ENCODE peak calls at places on chromosomes 6 and 20, in four cellular contexts. U is esophagus muscularis mucosa, C is transverse colon, A is prostate gland. K is an unnamed sample. For H3K4me1, the result is how much of the 10 kb centered on the place peaks cover.

GRCh38 chr6:134937426-134937825 is 12.5 kb downstream of the ALDH8A1 start:
- DNase-seq in C (no peak), A (no peak), U (peak), K (no peak)

GRCh38 chr20:750801-751200 is 17.5 kb downstream of the SLC52A3 start:
- DNase-seq in C (no peak), U (no peak), A (no peak), K (peak)

GRCh38 chr6:72080260-72080941 is 194.1 kb downstream of the RIMS1 start:
- DNase-seq in U (no peak), A (no peak), C (no peak), K (no peak)

GRCh38 chr6:20952605-20953004 is 418.3 kb downstream of the CDKAL1 start:
- DNase-seq in A (no peak), U (no peak), C (no peak), K (no peak)

GRCh38 chr6:132798820-132799538 is 542 bp upstream of the SLC18B1 start:
- DNase-seq in C (peak), U (no peak), A (peak), K (peak)

GRCh38 chr20:36090223-36090622 is 64.3 kb upstream of the EPB41L1 start:
- DNase-seq in A (no peak), U (no peak), C (no peak), K (no peak)

GRCh38 chr20:35329435-35330139 is 37.4 kb upstream of the FAM83C start:
- DNase-seq in A (no peak), U (no peak), C (peak), K (no peak)

GRCh38 chr20:370977-371754 is 9.4 kb upstream of the TRIB3 start:
- DNase-seq in A (no peak), U (no peak), C (no peak), K (no peak)

GRCh38 chr6:3419624-3420272 is 37.1 kb downstream of the SLC22A23 start:
- DNase-seq in C (no peak), A (no peak), U (no peak), K (no peak)

GRCh38 chr6:161104966-161105365 is 113.4 kb downstream of the MAP3K4 start:
- DNase-seq in C (no peak), U (no peak), A (no peak), K (no peak)

GRCh38 chr6:82780334-82780733 is 285.3 kb downstream of the UBE3D start:
- DNase-seq in C (no peak), A (no peak), U (no peak), K (no peak)

GRCh38 chr6:52617087-52617486 is 40.2 kb upstream of the TRAM2 start:
- DNase-seq in U (no peak), C (no peak), A (no peak), K (no peak)

GRCh38 chr6:43883698-43884659 is 114.0 kb downstream of the VEGFA start:
- DNase-seq in C (no peak), U (no peak), A (no peak), K (peak)

GRCh38 chr6:106116125-106116524 is 30.0 kb downstream of the PRDM1 start:
- DNase-seq in C (no peak), A (peak), U (no peak), K (no peak)

GRCh38 chr6:168526841-168527281 is 85.9 kb downstream of the SMOC2 start:
- DNase-seq in C (peak), A (peak), U (no peak), K (no peak)

GRCh38 chr6:103826209-103826608 is 1033.5 kb downstream of the HACE1 start:
- DNase-seq in A (no peak), U (no peak), C (no peak), K (no peak)

GRCh38 chr20:17825949-17826843 is 126.4 kb downstream of the BANF2 start:
- DNase-seq in A (no peak), U (no peak), C (no peak), K (no peak)

GRCh38 chr6:119426619-119427018 is 77.1 kb upstream of the MAN1A1 start:
- DNase-seq in A (no peak), U (no peak), C (no peak), K (no peak)

GRCh38 chr6:11241793-11242201 is 9.3 kb upstream of the NEDD9 start:
- DNase-seq in U (no peak), A (no peak), C (peak), K (peak)

GRCh38 chr6:53671111-53671510 is 5.6 kb upstream of the KLHL31 start:
- DNase-seq in U (no peak), C (no peak), A (no peak), K (no peak)

GRCh38 chr6:111605100-111605748 is 454 bp downstream of the TRAF3IP2 start:
- DNase-seq in A (peak), C (peak), U (peak), K (peak)

GRCh38 chr20:47143658-47144057 is 212.8 kb downstream of the ZMYND8 start:
- DNase-seq in C (no peak), U (no peak), A (no peak), K (no peak)

GRCh38 chr20:7912551-7912950 is 27.7 kb downstream of the HAO1 start:
- DNase-seq in A (no peak), C (no peak), U (no peak), K (no peak)

GRCh38 chr6:100924574-100924973 is 43.4 kb upstream of the ASCC3 start:
- DNase-seq in A (no peak), C (no peak), U (no peak), K (no peak)

GRCh38 chr20:63014710-63015109 is 7.9 kb upstream of the BHLHE23 start:
- DNase-seq in A (no peak), U (no peak), C (no peak), K (no peak)

GRCh38 chr20:10729785-10730184 is 56.0 kb upstream of the JAG1 start:
- DNase-seq in A (no peak), U (no peak), C (no peak), K (no peak)

GRCh38 chr20:45308078-45308778 is at the start of gene MATN4:
- DNase-seq in A (peak), U (no peak), C (peak), K (no peak)

GRCh38 chr20:15642676-15643075 is 930.6 kb downstream of the KIF16B start:
- DNase-seq in A (no peak), U (no peak), C (no peak), K (no peak)

GRCh38 chr6:79077680-79078056 is 386 bp downstream of the PHIP start:
- DNase-seq in A (no peak), C (peak), U (no peak), K (no peak)

GRCh38 chr6:111589366-111589765 is 16.3 kb downstream of the TRAF3IP2 start:
- DNase-seq in U (no peak), A (no peak), C (no peak), K (no peak)

GRCh38 chr6:5550631-5551030 is 289.3 kb downstream of the FARS2 start:
- DNase-seq in U (no peak), C (no peak), A (no peak), K (no peak)

GRCh38 chr6:163413345-163414116 is 987 bp upstream of the QKI start:
- DNase-seq in A (peak), U (no peak), C (peak), K (peak)

GRCh38 chr6:142760152-142760551 is 184.8 kb downstream of the HIVEP2 start:
- DNase-seq in U (no peak), C (no peak), A (no peak), K (no peak)

DNA sequence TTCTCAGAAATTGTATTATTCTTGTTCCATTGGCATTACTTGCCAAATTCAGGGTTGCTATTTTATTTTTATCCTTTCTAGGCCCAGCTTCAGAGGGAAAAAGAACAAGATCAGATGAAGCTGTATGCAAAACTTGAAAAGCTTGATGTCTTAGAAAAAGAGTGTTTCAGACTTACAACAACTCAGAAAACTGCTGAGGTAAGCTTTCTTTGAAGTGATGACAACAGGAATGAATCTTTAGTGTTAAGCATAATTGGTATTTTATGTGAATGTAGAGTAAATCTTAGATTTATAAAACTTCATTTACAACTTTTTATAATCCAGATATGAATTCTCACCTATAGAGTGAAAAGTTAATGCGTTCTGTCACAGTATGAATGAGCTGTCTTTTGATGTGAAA is 58.4 kb downstream of the CEP57L1 start:
- DNase-seq in C (no peak), U (no peak), A (no peak), K (no peak)
- TF ChIP-seq POLR2AphosphoS5 in C (no peak), U (no peak), A (no peak), K (no peak)

DNA sequence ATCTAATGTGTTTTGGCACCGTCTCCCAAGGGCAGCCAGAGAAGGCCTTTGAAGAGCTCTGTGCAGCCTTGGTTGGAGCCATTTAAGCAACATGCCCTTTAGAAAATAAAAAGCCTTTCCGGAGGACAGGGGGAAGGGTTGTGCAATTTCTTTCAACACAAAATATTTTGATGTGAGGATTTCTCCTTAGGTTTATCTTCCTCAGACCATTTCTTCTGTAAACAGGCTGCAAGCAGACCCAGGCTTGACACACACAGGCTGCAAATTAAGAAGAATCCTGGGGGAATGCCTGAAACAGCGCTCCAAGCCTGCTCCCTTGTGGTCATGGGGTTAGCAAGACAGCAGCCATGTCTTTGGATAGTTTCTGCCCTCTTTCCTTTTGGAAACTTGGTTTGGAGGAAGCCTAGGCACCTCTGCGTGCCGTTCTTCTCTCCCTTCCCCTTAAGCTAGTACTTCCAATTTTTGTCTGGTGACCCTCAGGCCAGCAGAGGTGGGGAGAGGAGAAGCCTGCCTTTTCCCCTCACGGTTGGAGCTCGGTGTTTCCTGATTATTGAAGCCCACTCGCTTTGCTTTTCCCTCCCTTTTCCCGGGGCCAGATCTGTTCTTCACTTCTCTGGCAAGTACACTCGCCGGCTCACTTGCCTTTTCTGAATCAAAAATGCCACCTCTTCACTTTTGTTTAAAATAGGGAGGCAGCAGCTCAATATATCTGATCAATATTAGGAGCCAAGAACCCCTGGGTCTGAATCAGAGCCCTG is 39.6 kb upstream of the NOX3 start:
- DNase-seq in U (no peak), C (peak), A (no peak), K (no peak)
- TF ChIP-seq CTCF in U (no peak), C (no peak), A (no peak), K (no peak)

GRCh38 chr20:31694842-31695593 is 27.6 kb downstream of the BCL2L1 start:
- DNase-seq in C (no peak), A (no peak), U (no peak), K (no peak)
- H3K4me1 ChIP-seq in C (half or more), A (under half), U (half or more), K (under half)

GRCh38 chr6:98831057-98832031 is 3.0 kb upstream of the POU3F2 start:
- DNase-seq in A (no peak), C (no peak), U (no peak), K (peak)

GRCh38 chr6:98834060-98835031 is at the start of gene POU3F2:
- DNase-seq in A (peak), U (no peak), C (peak), K (peak)

GRCh38 chr6:98833101-98834059 is 994 bp upstream of the POU3F2 start:
- DNase-seq in C (no peak), U (no peak), A (no peak), K (peak)

GRCh38 chr6:98835149-98836024 is 1.0 kb downstream of the POU3F2 start:
- DNase-seq in A (no peak), C (no peak), U (no peak), K (peak)

DNA sequence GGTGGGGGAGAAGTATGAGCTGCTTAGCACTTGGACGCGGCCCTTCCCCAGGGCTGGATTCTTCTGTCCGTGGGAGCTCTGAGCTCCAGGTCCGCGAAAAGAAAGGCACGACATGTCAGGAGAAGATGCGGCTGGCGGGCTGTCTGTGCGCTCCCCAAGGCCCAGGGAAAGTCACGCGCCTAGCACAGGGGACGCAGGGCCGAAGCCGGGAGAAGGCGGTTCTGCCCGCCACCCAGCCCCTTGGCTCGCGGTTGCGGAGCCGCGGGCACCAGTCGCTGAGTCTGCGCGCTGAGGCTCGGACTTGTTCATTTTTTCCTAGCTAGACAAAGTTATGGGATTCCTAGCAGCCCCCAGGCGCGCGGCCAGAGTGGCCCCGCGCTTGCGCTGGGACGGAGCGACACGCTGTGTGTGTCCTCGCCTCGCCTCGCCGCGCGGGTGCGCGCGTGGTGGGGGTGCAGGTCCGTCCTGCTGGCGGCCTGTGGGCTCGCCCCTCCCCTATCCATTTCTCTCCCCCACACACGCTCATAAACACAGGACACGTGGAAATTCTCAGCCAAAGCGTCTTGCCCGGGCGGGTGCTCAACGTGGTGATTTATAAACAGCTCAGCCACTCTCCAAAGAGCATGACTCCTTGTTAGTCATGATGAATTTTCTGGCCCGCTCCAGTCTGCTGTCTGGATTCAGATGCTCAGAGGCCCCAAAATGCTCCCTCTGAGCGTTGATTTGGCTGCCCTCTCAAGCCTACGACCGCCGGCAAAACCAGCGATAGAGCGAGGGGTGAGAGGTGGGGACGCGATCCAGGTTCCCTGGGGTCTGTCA is 1.9 kb upstream of the POU3F2 start:
- DNase-seq in A (no peak), C (no peak), U (no peak), K (peak)
- TF ChIP-seq POLR2AphosphoS5 in A (no peak), C (no peak), U (no peak), K (no peak)

GRCh38 chr6:154197176-154197850 is 158.3 kb downstream of the OPRM1 start:
- DNase-seq in A (no peak), C (no peak), U (no peak), K (no peak)
- TF ChIP-seq CTCF in A (no peak), C (no peak), U (no peak), K (no peak)

GRCh38 chr20:57526067-57526884 is 1.3 kb upstream of the CTCFL start:
- DNase-seq in U (no peak), C (peak), A (no peak), K (no peak)

GRCh38 chr20:57525328-57526053 is 551 bp upstream of the CTCFL start:
- DNase-seq in C (no peak), A (no peak), U (no peak), K (no peak)

GRCh38 chr20:57528148-57528547 is 3.2 kb upstream of the CTCFL start:
- DNase-seq in A (no peak), U (no peak), C (no peak), K (no peak)

GRCh38 chr20:57527728-57528127 is 2.8 kb upstream of the CTCFL start:
- DNase-seq in U (no peak), C (no peak), A (no peak), K (no peak)

DNA sequence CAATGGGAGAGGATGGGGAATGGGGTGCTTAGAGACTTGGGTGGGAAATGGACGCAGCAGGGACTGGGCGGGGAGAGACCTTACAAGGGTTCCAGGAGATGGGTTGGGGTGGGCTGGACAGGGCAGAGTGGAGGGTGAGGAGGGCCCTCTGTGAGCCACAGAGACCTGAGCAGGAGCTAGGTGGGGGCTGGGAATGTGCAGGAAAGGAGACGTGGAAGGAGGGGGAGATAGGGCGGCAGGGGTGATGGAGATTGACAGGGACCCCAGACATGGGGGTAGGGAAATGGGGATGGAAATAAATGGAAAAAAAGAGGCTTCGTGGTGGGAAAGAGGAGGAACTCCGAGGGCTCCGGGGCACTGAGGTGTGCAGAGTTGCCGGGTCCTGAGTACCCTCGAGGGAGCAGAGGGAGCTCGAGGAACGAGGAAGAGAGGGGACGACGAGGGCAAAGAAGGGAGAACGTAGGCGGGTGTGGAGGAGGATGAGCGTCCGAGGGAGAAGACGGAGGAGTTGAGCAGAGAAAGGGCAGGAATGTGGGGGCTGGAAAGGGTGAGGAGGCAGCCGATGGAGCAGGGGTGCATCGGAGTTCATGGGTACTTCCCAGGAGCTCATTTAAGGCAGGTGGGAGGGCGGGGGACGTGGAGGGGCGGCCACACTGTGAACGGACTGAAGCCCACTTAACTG is 2.1 kb upstream of the CTCFL start:
- DNase-seq in U (no peak), A (no peak), C (no peak), K (no peak)
- H3K4me1 ChIP-seq in U (under half), A (under half), C (under half), K (under half)

GRCh38 chr6:139376604-139377218 is 2.3 kb upstream of the CITED2 start:
- DNase-seq in A (peak), U (peak), C (peak), K (no peak)
- TF ChIP-seq POLR2AphosphoS5 in A (peak), U (peak), C (no peak), K (no peak)

GRCh38 chr6:6709106-6709505 is 120.6 kb downstream of the LY86 start:
- DNase-seq in A (no peak), U (no peak), C (no peak), K (no peak)

GRCh38 chr6:6705061-6705425 is 116.5 kb downstream of the LY86 start:
- DNase-seq in A (no peak), C (no peak), U (no peak), K (no peak)

GRCh38 chr6:6704423-6705060 is 116.0 kb downstream of the LY86 start:
- DNase-seq in U (no peak), C (no peak), A (no peak), K (no peak)

GRCh38 chr6:6703720-6704422 is 115.4 kb downstream of the LY86 start:
- DNase-seq in U (no peak), C (peak), A (no peak), K (no peak)

DNA sequence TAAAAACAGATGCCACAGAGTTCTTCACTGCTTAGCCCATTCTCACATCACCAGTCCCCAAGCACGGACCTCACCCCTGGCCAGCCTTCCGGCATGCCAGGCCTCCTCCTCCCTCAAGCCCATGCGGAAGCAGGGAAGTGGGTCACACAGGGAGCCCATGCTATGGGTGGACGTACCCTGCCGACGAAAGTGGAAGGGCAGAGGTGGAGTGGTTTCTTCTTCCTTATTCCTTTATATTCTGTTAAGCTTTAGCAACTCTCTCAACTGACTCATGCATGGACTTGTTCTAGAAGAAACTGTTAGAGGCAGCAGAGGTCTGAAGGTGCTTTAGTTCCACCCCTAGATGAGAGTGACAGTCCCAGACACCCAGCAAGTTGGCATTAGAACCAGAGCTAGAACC is 118.6 kb downstream of the LY86 start:
- DNase-seq in U (no peak), C (no peak), A (no peak), K (no peak)
- TF ChIP-seq CTCF in U (no peak), C (no peak), A (no peak), K (no peak)

DNA sequence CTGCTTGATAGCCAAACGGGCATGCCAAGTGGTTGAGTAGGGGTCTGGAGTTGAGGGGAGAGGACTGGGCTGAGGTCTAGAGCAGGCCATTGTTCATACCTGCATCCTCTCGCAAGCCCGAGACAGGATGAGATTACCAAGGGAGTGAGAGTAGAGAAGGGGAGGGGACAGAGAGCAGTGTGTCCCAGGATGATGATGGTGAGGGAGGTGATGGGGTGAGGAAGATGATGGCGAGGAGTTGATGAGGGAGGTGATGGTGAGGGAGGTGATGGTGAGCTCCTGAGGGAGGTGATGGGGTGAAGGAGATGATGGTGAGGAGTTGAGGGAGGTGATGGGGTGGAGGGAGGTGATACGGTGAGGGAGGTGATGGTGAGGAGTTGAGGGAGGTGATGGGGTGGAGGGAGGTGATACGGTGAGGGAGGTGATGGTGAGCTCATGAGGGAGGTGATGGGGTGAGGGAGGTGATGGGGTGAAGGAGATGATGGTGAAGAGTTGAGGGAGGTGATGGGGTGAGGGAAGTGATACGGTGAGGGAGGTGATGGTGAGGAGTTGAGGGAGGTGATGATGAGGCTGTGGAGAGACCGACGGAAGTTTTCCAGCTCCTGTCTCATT is 6.4 kb downstream of the TMEM181 start:
- DNase-seq in U (no peak), C (no peak), A (no peak), K (no peak)
- H3K4me1 ChIP-seq in U (under half), C (under half), A (under half), K (under half)